ENCODE peak calls at places on chromosomes 11 and 22, in six cellular contexts. Q is EH, C is NCI-H460, S is GM12891, T is T-helper 1 cell, L is RCC 7860. K is an unnamed sample.

GRCh38 chr22:49629586-49630447 is 197.9 kb downstream of the BRD1 start:
- DNase-seq in S (no peak), Q (no peak), C (no peak), L (no peak), T (no peak), K (no peak)

GRCh38 chr11:67435031-67435726 is 2.3 kb downstream of the PTPRCAP start:
- DNase-seq in Q (no peak), S (no peak), C (no peak), T (no peak), L (no peak), K (no peak)

GRCh38 chr11:66625752-66626149 is 9.3 kb downstream of the RBM14 start:
- DNase-seq in C (no peak), L (no peak), Q (no peak), S (no peak), T (no peak), K (no peak)

GRCh38 chr22:42857845-42858481 is 890 bp upstream of the ARFGAP3 start:
- DNase-seq in S (no peak), Q (no peak), L (no peak), C (no peak), T (no peak), K (no peak)

GRCh38 chr11:61917357-61918109 is at the start of gene RAB3IL1:
- DNase-seq in T (no peak), S (peak; percentile 41), L (no peak), Q (peak; percentile 69), C (no peak), K (no peak)

GRCh38 chr22:48445113-48445827 is 1382.4 kb downstream of the BRD1 start:
- DNase-seq in C (no peak), Q (peak; percentile 4), L (no peak), S (no peak), T (no peak), K (no peak)

GRCh38 chr11:120590472-120590871 is 78.9 kb downstream of the GRIK4 start:
- DNase-seq in L (no peak), S (no peak), T (no peak), Q (peak; percentile 6), C (no peak), K (no peak)

GRCh38 chr11:72684236-72684912 is 10.2 kb upstream of the PDE2A start:
- DNase-seq in L (peak; percentile 51), S (peak; percentile 84), T (peak; percentile 22), C (peak; percentile 67), Q (peak; percentile 75), K (no peak)

GRCh38 chr11:120400564-120401364 is 64.6 kb downstream of the ARHGEF12 start:
- DNase-seq in Q (peak; percentile 98), C (peak; percentile 44), S (no peak), L (peak; percentile 90), T (no peak), K (no peak)

GRCh38 chr22:39237276-39238123 is 7.3 kb downstream of the PDGFB start:
- DNase-seq in Q (no peak), S (no peak), T (no peak), C (no peak), L (no peak), K (no peak)

GRCh38 chr11:104691129-104691528 is 207.1 kb downstream of the CASP12 start:
- DNase-seq in T (no peak), C (no peak), Q (no peak), L (no peak), S (no peak), K (no peak)

GRCh38 chr22:26548984-26549383 is 36.7 kb upstream of the TFIP11 start:
- DNase-seq in L (no peak), Q (no peak), S (no peak), T (no peak), C (no peak), K (no peak)

GRCh38 chr11:70572974-70573260 is 174.6 kb downstream of the CTTN start:
- DNase-seq in Q (no peak), T (no peak), L (no peak), C (no peak), S (no peak), K (no peak)

GRCh38 chr11:10109836-10110235 is 184.2 kb downstream of the SBF2 start:
- DNase-seq in T (no peak), L (no peak), S (no peak), Q (peak; percentile 79), C (no peak), K (no peak)

GRCh38 chr11:63768232-63769043 is at the start of gene ZFTA:
- DNase-seq in Q (peak; percentile 74), S (peak; percentile 84), C (peak; percentile 24), T (peak; percentile 45), L (peak; percentile 15), K (peak; percentile 57)

K was measured in T-helper 9 cell.